ENCODE peak calls at places on chromosomes 2 and 18, in five cellular contexts. One of them, this sample, is unnamed.

GRCh38 chr2:119523383-119523958 is 812 bp downstream of the SCTR start:
- DNase-seq in A549: no peak
- DNase-seq in WTC11: no peak
- DNase-seq in K562: no peak
- DNase-seq in HepG2: no peak
- DNase-seq in this sample: no peak

GRCh38 chr2:179966778-179967394 is 40.2 kb downstream of the CWC22 start:
- DNase-seq in WTC11: no peak
- DNase-seq in A549: no peak
- DNase-seq in HepG2: no peak
- DNase-seq in K562: no peak
- DNase-seq in this sample: no peak

GRCh38 chr2:200703132-200703925 is 108.4 kb upstream of the BZW1 start:
- DNase-seq in K562: no peak
- DNase-seq in HepG2: peak
- DNase-seq in WTC11: no peak
- DNase-seq in A549: peak
- DNase-seq in this sample: peak

GRCh38 chr2:119049968-119050657 is 108.1 kb downstream of the MARCO start:
- DNase-seq in WTC11: peak
- DNase-seq in HepG2: peak
- DNase-seq in A549: no peak
- DNase-seq in K562: peak
- DNase-seq in this sample: no peak

GRCh38 chr2:119650971-119651370 is 28.0 kb upstream of the TMEM177 start:
- DNase-seq in A549: no peak
- DNase-seq in WTC11: no peak
- DNase-seq in K562: no peak
- DNase-seq in HepG2: no peak
- DNase-seq in this sample: no peak

GRCh38 chr2:135657806-135658582 is 83.7 kb upstream of the UBXN4 start:
- DNase-seq in A549: no peak
- DNase-seq in WTC11: no peak
- DNase-seq in HepG2: no peak
- DNase-seq in K562: no peak
- DNase-seq in this sample: peak

GRCh38 chr2:402206-402605 is 114.3 kb upstream of the ALKAL2 start:
- DNase-seq in A549: no peak
- DNase-seq in K562: no peak
- DNase-seq in WTC11: no peak
- DNase-seq in HepG2: no peak
- DNase-seq in this sample: no peak

GRCh38 chr2:149258531-149258930 is 71.9 kb upstream of the LYPD6 start:
- DNase-seq in A549: no peak
- DNase-seq in HepG2: no peak
- DNase-seq in K562: no peak
- DNase-seq in WTC11: no peak
- DNase-seq in this sample: no peak

GRCh38 chr18:55879331-55879730 is 291.3 kb upstream of the TCF4 start:
- DNase-seq in HepG2: no peak
- DNase-seq in A549: no peak
- DNase-seq in WTC11: no peak
- DNase-seq in K562: no peak
- DNase-seq in this sample: no peak

GRCh38 chr2:144477281-144477942 is 42.5 kb downstream of the ZEB2 start:
- DNase-seq in HepG2: no peak
- DNase-seq in A549: no peak
- DNase-seq in K562: no peak
- DNase-seq in WTC11: no peak
- DNase-seq in this sample: no peak

GRCh38 chr2:46410273-46411244 is 68.8 kb upstream of the TMEM247 start:
- DNase-seq in K562: no peak
- DNase-seq in WTC11: no peak
- DNase-seq in A549: no peak
- DNase-seq in HepG2: no peak
- DNase-seq in this sample: no peak

GRCh38 chr2:121285077-121285449 is at the start of gene TFCP2L1:
- DNase-seq in HepG2: no peak
- DNase-seq in WTC11: peak
- DNase-seq in K562: peak
- DNase-seq in A549: peak
- DNase-seq in this sample: no peak

GRCh38 chr18:32278148-32278799 is 88.4 kb downstream of the MEP1B start:
- DNase-seq in K562: no peak
- DNase-seq in HepG2: peak
- DNase-seq in WTC11: no peak
- DNase-seq in A549: no peak
- DNase-seq in this sample: no peak

GRCh38 chr2:66569974-66570373 is 135.0 kb downstream of the MEIS1 start:
- DNase-seq in HepG2: no peak
- DNase-seq in K562: no peak
- DNase-seq in WTC11: no peak
- DNase-seq in A549: no peak
- DNase-seq in this sample: no peak

GRCh38 chr2:229220254-229220653 is 50.8 kb downstream of the PID1 start:
- DNase-seq in A549: no peak
- DNase-seq in WTC11: no peak
- DNase-seq in K562: no peak
- DNase-seq in HepG2: no peak
- DNase-seq in this sample: no peak

GRCh38 chr18:61831071-61831470 is 61.7 kb downstream of the RNF152 start:
- DNase-seq in K562: no peak
- DNase-seq in WTC11: no peak
- DNase-seq in A549: no peak
- DNase-seq in HepG2: no peak
- DNase-seq in this sample: no peak

GRCh38 chr2:164542584-164543021 is 78.7 kb downstream of the GRB14 start:
- DNase-seq in K562: no peak
- DNase-seq in WTC11: no peak
- DNase-seq in HepG2: peak
- DNase-seq in A549: no peak
- DNase-seq in this sample: no peak

GRCh38 chr2:119463990-119464389 is 32.3 kb downstream of the TMEM37 start:
- DNase-seq in HepG2: no peak
- DNase-seq in WTC11: no peak
- DNase-seq in A549: no peak
- DNase-seq in K562: no peak
- DNase-seq in this sample: no peak

GRCh38 chr2:96551605-96552283 is 15.2 kb downstream of the ARID5A start:
- DNase-seq in WTC11: no peak
- DNase-seq in A549: no peak
- DNase-seq in K562: no peak
- DNase-seq in HepG2: no peak
- DNase-seq in this sample: no peak

GRCh38 chr2:96550787-96551604 is 14.4 kb downstream of the ARID5A start:
- DNase-seq in WTC11: no peak
- DNase-seq in A549: no peak
- DNase-seq in K562: no peak
- DNase-seq in HepG2: peak
- DNase-seq in this sample: no peak

GRCh38 chr2:96549466-96549785 is 12.9 kb downstream of the ARID5A start:
- DNase-seq in A549: no peak
- DNase-seq in K562: no peak
- DNase-seq in HepG2: no peak
- DNase-seq in WTC11: no peak
- DNase-seq in this sample: no peak

GRCh38 chr2:96548558-96549465 is 12.3 kb downstream of the ARID5A start:
- DNase-seq in A549: no peak
- DNase-seq in WTC11: no peak
- DNase-seq in K562: no peak
- DNase-seq in HepG2: no peak
- DNase-seq in this sample: no peak

DNA sequence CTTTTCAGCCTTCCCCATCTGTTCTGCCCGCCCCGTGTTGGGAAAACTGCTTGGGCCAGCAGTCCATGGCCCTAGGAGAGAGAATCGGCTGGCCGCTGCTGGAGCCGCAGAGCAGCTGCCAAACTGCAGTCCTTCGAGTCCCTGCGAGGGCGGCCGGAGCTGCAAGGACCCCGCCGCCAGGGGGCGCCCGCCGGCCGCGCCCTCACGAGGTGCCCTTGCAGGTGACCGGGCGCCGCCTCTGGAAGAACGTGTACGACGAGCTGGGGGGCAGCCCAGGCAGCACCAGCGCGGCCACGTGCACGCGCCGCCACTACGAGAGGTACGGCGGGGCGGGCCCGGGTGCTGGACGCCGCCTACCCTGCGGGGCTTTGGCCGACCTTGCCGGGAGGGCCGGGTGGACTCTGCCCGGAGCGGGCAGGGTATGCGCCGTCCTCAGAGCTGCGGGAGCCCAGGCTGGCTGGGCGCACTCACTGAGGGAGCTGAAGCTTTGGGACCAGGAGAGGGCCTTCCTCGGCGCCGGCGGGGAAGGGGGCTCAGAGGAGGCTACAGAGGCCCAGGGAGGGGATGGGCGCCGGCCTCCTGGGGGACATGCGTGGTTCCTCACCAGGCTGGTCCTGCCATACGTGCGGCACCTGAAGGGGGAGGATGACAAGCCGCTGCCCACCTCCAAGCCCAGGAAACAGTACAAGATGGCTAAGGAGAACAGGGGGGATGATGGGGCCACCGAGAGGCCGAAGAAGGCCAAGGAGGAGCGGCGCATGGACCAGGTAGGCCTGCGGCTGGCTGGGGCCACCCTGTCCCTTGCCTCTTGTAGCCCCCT is 13.6 kb downstream of the ARID5A start:
- DNase-seq in HepG2: peak
- DNase-seq in WTC11: peak
- DNase-seq in A549: peak
- DNase-seq in K562: peak
- DNase-seq in this sample: no peak
- TF ChIP-seq ESRRA in HepG2: peak
- TF ChIP-seq ESRRA in WTC11: no peak
- TF ChIP-seq ESRRA in A549: no peak
- TF ChIP-seq ESRRA in K562: peak
- TF ChIP-seq ESRRA in this sample: no peak

DNA sequence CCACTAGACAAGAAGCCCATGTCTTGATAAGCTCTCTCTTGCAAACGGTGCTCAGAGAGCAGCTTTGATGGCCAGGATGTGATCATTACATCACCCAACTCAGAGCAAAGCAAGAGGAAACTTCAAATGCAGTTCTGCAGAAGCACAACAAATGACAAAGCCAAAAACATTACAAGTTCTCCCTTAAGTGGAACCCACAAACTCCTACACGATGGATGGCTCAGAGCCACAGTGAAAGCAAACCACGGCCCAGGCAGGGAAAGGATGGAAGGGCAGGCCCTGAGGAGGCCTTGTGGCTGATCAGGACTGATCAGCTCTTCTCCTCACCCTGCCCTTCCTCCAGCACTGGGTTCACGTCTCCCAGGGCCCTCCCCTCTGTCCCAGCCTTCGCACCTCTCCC is 326.4 kb downstream of the EIPR1 start:
- DNase-seq in A549: no peak
- DNase-seq in WTC11: no peak
- DNase-seq in HepG2: no peak
- DNase-seq in K562: no peak
- DNase-seq in this sample: no peak
- TF ChIP-seq ESRRA in A549: no peak
- TF ChIP-seq ESRRA in WTC11: no peak
- TF ChIP-seq ESRRA in HepG2: no peak
- TF ChIP-seq ESRRA in K562: no peak
- TF ChIP-seq ESRRA in this sample: no peak

GRCh38 chr2:102451968-102452367 is 21.1 kb upstream of the SLC9A4 start:
- DNase-seq in A549: no peak
- DNase-seq in K562: no peak
- DNase-seq in HepG2: no peak
- DNase-seq in WTC11: no peak
- DNase-seq in this sample: no peak

GRCh38 chr2:102455061-102455670 is 17.9 kb upstream of the SLC9A4 start:
- DNase-seq in WTC11: no peak
- DNase-seq in K562: no peak
- DNase-seq in HepG2: no peak
- DNase-seq in A549: no peak
- DNase-seq in this sample: no peak

GRCh38 chr2:102449370-102449974 is 23.6 kb upstream of the SLC9A4 start:
- DNase-seq in WTC11: peak
- DNase-seq in K562: peak
- DNase-seq in HepG2: peak
- DNase-seq in A549: peak
- DNase-seq in this sample: no peak

DNA sequence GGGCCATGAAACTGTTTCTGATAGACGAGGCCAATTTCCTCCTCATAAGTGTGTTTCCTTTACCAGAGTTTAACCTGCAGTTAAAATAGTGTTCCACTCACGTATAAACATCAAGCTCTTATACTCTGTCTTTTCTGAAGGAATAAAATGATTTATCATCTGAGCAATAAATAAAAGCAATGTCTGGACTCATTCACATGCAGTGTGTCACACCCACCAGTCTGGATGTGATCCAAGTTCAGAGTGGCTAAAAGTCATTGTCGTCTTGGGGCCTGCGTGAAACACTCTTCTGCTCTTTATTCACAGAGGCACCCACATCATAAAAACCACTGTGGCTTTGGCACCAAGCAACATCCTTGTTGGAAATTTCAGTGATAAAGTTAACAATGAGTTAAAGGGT is 19.5 kb upstream of the SLC9A4 start:
- DNase-seq in WTC11: no peak
- DNase-seq in A549: no peak
- DNase-seq in HepG2: no peak
- DNase-seq in K562: no peak
- DNase-seq in this sample: no peak
- TF ChIP-seq ESRRA in WTC11: no peak
- TF ChIP-seq ESRRA in A549: no peak
- TF ChIP-seq ESRRA in HepG2: no peak
- TF ChIP-seq ESRRA in K562: no peak
- TF ChIP-seq ESRRA in this sample: no peak

GRCh38 chr18:58581265-58581664 is 47.6 kb downstream of the ALPK2 start:
- DNase-seq in WTC11: peak
- DNase-seq in K562: no peak
- DNase-seq in HepG2: no peak
- DNase-seq in A549: peak
- DNase-seq in this sample: no peak

GRCh38 chr18:58586269-58586668 is 42.6 kb downstream of the ALPK2 start:
- DNase-seq in K562: no peak
- DNase-seq in WTC11: no peak
- DNase-seq in A549: no peak
- DNase-seq in HepG2: no peak
- DNase-seq in this sample: no peak

GRCh38 chr18:58584219-58585127 is 44.4 kb downstream of the ALPK2 start:
- DNase-seq in HepG2: no peak
- DNase-seq in WTC11: no peak
- DNase-seq in A549: no peak
- DNase-seq in K562: no peak
- DNase-seq in this sample: no peak

GRCh38 chr18:58580623-58581022 is 48.3 kb downstream of the ALPK2 start:
- DNase-seq in WTC11: peak
- DNase-seq in A549: no peak
- DNase-seq in HepG2: no peak
- DNase-seq in K562: no peak
- DNase-seq in this sample: no peak

DNA sequence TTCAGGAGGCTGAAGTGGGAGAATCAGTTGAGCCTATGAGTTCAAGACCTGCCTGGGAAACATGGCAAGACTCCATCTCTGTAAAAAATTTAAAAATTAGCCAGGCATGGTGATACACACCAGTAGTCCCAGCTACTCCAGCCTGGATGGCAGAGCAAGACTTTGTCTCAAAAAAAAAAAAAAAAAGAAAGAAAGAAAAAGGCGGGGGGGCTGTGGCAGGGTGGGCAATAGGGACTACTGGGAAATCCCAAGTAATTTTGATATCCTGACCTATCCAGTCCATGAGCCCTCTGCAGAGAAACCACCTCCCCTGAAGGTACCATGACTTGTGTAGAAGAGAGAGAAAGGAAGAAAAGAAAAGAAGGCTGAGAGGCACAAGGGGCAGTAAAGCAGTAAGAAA is 45.3 kb downstream of the ALPK2 start:
- DNase-seq in WTC11: no peak
- DNase-seq in HepG2: no peak
- DNase-seq in A549: no peak
- DNase-seq in K562: no peak
- DNase-seq in this sample: no peak
- TF ChIP-seq ESRRA in WTC11: no peak
- TF ChIP-seq ESRRA in HepG2: no peak
- TF ChIP-seq ESRRA in A549: no peak
- TF ChIP-seq ESRRA in K562: no peak
- TF ChIP-seq ESRRA in this sample: no peak